ENCODE peak calls at places on chromosomes 2 and 18, in eight cellular contexts. G is NCI-H2029; B is hypothalamus; N is stimulated activated CD8-positive, alpha-beta memory T cell treated with anti-CD3 and anti-CD28 coated beads, Interleukin-15, amount 100 ng/mL, for 4 hours; H is activated T-helper 1 cell treated with anti-CD3 and anti-CD28 coated beads, Interleukin-2, amount 50 U/mL, for 16 hours; I is thoracic aorta; Q is astrocyte of the spinal cord; L is brain microvascular endothelial cell. X is an unnamed sample.

GRCh38 chr18:69730664-69731063 is 217.0 kb downstream of the CD226 start:
- DNase-seq in G (no peak), B (no peak), N (no peak), H (no peak), I (no peak), Q (no peak), L (no peak), X (no peak)

GRCh38 chr2:38092196-38092902 is 16.4 kb upstream of the CYP1B1 start:
- DNase-seq in G (no peak), B (no peak), N (no peak), H (no peak), I (no peak), Q (peak), L (peak), X (no peak)

GRCh38 chr2:176063958-176064357 is 19.8 kb downstream of the EVX2 start:
- DNase-seq in G (peak), B (no peak), N (no peak), H (no peak), I (no peak), Q (no peak), L (no peak), X (no peak)

GRCh38 chr2:62826953-62827675 is 121.6 kb downstream of the EHBP1 start:
- DNase-seq in G (no peak), B (no peak), N (no peak), H (no peak), I (no peak), Q (no peak), L (no peak), X (no peak)

GRCh38 chr2:226077841-226078240 is 678.3 kb downstream of the NYAP2 start:
- DNase-seq in G (no peak), B (no peak), N (no peak), H (no peak), I (no peak), Q (no peak), L (no peak), X (no peak)

GRCh38 chr2:98422449-98422848 is 22.2 kb upstream of the INPP4A start:
- DNase-seq in G (no peak), B (no peak), N (no peak), H (no peak), I (no peak), Q (no peak), L (no peak), X (no peak)

GRCh38 chr2:120766758-120767351 is 31.2 kb downstream of the GLI2 start:
- DNase-seq in G (no peak), B (no peak), N (no peak), H (no peak), I (no peak), Q (no peak), L (no peak), X (no peak)

GRCh38 chr2:201447116-201447515 is 4.1 kb downstream of the TRAK2 start:
- DNase-seq in G (no peak), B (no peak), N (no peak), H (no peak), I (no peak), Q (no peak), L (no peak), X (no peak)

GRCh38 chr2:217713395-217714267 is 289.2 kb downstream of the TNS1 start:
- DNase-seq in G (peak), B (peak), N (peak), H (peak), I (peak), Q (peak), L (peak), X (peak)

GRCh38 chr2:145257931-145258330 is 738.0 kb upstream of the ZEB2 start:
- DNase-seq in G (no peak), B (no peak), N (no peak), H (no peak), I (no peak), Q (no peak), L (no peak), X (no peak)

GRCh38 chr2:150485871-150486538 is 1.5 kb downstream of the RND3 start:
- DNase-seq in G (no peak), B (peak), N (no peak), H (no peak), I (peak), Q (peak), L (no peak), X (peak)

GRCh38 chr2:9336209-9336533 is 87.2 kb downstream of the ITGB1BP1 start:
- DNase-seq in G (peak), B (no peak), N (no peak), H (no peak), I (no peak), Q (peak), L (peak), X (no peak)

GRCh38 chr18:55387139-55387984 is 200.6 kb downstream of the TCF4 start:
- DNase-seq in G (no peak), B (no peak), N (no peak), H (no peak), I (no peak), Q (no peak), L (no peak), X (peak)

GRCh38 chr2:657766-658165 is 19.4 kb downstream of the TMEM18 start:
- DNase-seq in G (no peak), B (no peak), N (no peak), H (no peak), I (no peak), Q (no peak), L (no peak), X (no peak)

GRCh38 chr2:85607268-85608215 is 4.3 kb downstream of the C2orf68 start:
- DNase-seq in G (no peak), B (no peak), N (no peak), H (no peak), I (no peak), Q (no peak), L (no peak), X (no peak)

GRCh38 chr2:174752403-174753037 is 11.8 kb downstream of the CHRNA1 start:
- DNase-seq in G (no peak), B (no peak), N (no peak), H (no peak), I (no peak), Q (peak), L (no peak), X (no peak)

GRCh38 chr2:71688530-71688929 is 235.2 kb downstream of the DYSF start:
- DNase-seq in G (no peak), B (no peak), N (no peak), H (no peak), I (no peak), Q (no peak), L (no peak), X (no peak)

GRCh38 chr2:230520875-230521155 is 104.8 kb downstream of the SP100 start:
- DNase-seq in G (no peak), B (no peak), N (no peak), H (no peak), I (no peak), Q (peak), L (peak), X (no peak)

GRCh38 chr2:215485032-215485431 is 49.2 kb upstream of the FN1 start:
- DNase-seq in G (no peak), B (no peak), N (no peak), H (no peak), I (no peak), Q (no peak), L (no peak), X (no peak)

GRCh38 chr2:16617282-16618266 is 48.1 kb downstream of the CYRIA start:
- DNase-seq in G (no peak), B (no peak), N (no peak), H (no peak), I (no peak), Q (peak), L (peak), X (peak)

GRCh38 chr2:30180230-30180629 is 33.4 kb downstream of the YPEL5 start:
- DNase-seq in G (no peak), B (no peak), N (no peak), H (no peak), I (no peak), Q (no peak), L (no peak), X (no peak)

GRCh38 chr2:131040661-131041401 is 52.4 kb downstream of the FAM168B start:
- DNase-seq in G (no peak), B (no peak), N (no peak), H (no peak), I (no peak), Q (no peak), L (peak), X (no peak)

GRCh38 chr2:85009019-85009618 is 38.2 kb downstream of the KCMF1 start:
- DNase-seq in G (no peak), B (no peak), N (no peak), H (no peak), I (no peak), Q (no peak), L (no peak), X (no peak)

GRCh38 chr2:204072443-204073324 is 136.1 kb downstream of the ICOS start:
- DNase-seq in G (no peak), B (no peak), N (peak), H (peak), I (no peak), Q (no peak), L (peak), X (peak)

GRCh38 chr2:120443946-120444345 is 98.0 kb downstream of the INHBB start:
- DNase-seq in G (no peak), B (no peak), N (no peak), H (no peak), I (no peak), Q (no peak), L (no peak), X (no peak)

GRCh38 chr2:201235865-201236811 is 24.2 kb upstream of the CASP8 start:
- DNase-seq in G (no peak), B (no peak), N (no peak), H (no peak), I (peak), Q (peak), L (peak), X (peak)

GRCh38 chr2:69033427-69034095 is 20.6 kb downstream of the ANTXR1 start:
- DNase-seq in G (no peak), B (no peak), N (no peak), H (no peak), I (no peak), Q (peak), L (no peak), X (no peak)

GRCh38 chr2:226256237-226256636 is 543.4 kb downstream of the IRS1 start:
- DNase-seq in G (peak), B (no peak), N (no peak), H (no peak), I (no peak), Q (peak), L (peak), X (peak)

GRCh38 chr2:112547333-112547732 is 5.1 kb downstream of the POLR1B start:
- DNase-seq in G (peak), B (no peak), N (no peak), H (no peak), I (no peak), Q (peak), L (no peak), X (no peak)

GRCh38 chr2:190470256-190470826 is 62.2 kb downstream of the MFSD6 start:
- DNase-seq in G (no peak), B (no peak), N (no peak), H (no peak), I (no peak), Q (no peak), L (no peak), X (no peak)

GRCh38 chr2:64745562-64745961 is 91.8 kb upstream of the SERTAD2 start:
- DNase-seq in G (no peak), B (no peak), N (no peak), H (no peak), I (no peak), Q (no peak), L (no peak), X (no peak)

GRCh38 chr18:79566841-79567370 is 112.7 kb upstream of the CTDP1 start:
- DNase-seq in G (no peak), B (no peak), N (no peak), H (no peak), I (no peak), Q (no peak), L (no peak), X (no peak)

GRCh38 chr2:121532894-121533293 is 2.2 kb downstream of the RNU4ATAC start:
- DNase-seq in G (no peak), B (no peak), N (no peak), H (no peak), I (no peak), Q (no peak), L (no peak), X (peak)